ENCODE peak calls at places on chromosomes 1 and 21, in six cellular contexts. X is hepatocyte, T is fibroblast of lung, D is IMR-90, A is PC-3, Y is mammary epithelial cell. Z is an unnamed sample.

GRCh38 chr1:150076066-150076465 is 8.5 kb downstream of the VPS45 start:
- DNase-seq in X (no peak), T (no peak), D (peak; percentile 79), A (no peak), Y (no peak), Z (no peak)

GRCh38 chr1:166489670-166490436 is 323.1 kb upstream of the FAM78B start:
- DNase-seq in X (no peak), T (no peak), D (no peak), A (peak; percentile 74), Y (no peak), Z (no peak)

GRCh38 chr1:6001992-6002576 is 9.9 kb upstream of the NPHP4 start:
- DNase-seq in X (no peak), T (no peak), D (no peak), A (peak; percentile 45), Y (no peak), Z (peak; percentile 82)

GRCh38 chr1:67748630-67749029 is 63.6 kb downstream of the GADD45A start:
- DNase-seq in X (peak; percentile 60), T (peak; percentile 88), D (peak; percentile 84), A (peak; percentile 25), Y (peak; percentile 81), Z (no peak)

GRCh38 chr1:5819391-5820025 is 172.7 kb downstream of the NPHP4 start:
- DNase-seq in X (no peak), T (no peak), D (no peak), A (no peak), Y (no peak), Z (no peak)

GRCh38 chr1:76543495-76543894 is 323.8 kb upstream of the ST6GALNAC5 start:
- DNase-seq in X (no peak), T (no peak), D (no peak), A (no peak), Y (no peak), Z (no peak)

GRCh38 chr1:6197746-6198427 is 1.5 kb downstream of the RPL22 start:
- DNase-seq in X (no peak), T (no peak), D (no peak), A (no peak), Y (no peak), Z (peak; percentile 60)

GRCh38 chr1:185238447-185238846 is 78.6 kb downstream of the IVNS1ABP start:
- DNase-seq in X (no peak), T (peak; percentile 22), D (peak; percentile 47), A (peak; percentile 29), Y (no peak), Z (no peak)

GRCh38 chr1:20848162-20848561 is 61.1 kb upstream of the HP1BP3 start:
- DNase-seq in X (no peak), T (peak; percentile 58), D (peak; percentile 49), A (peak; percentile 56), Y (no peak), Z (no peak)

GRCh38 chr1:175013445-175013844 is 9.8 kb downstream of the MRPS14 start:
- DNase-seq in X (no peak), T (no peak), D (no peak), A (no peak), Y (no peak), Z (no peak)

GRCh38 chr1:22323141-22323845 is 128.4 kb upstream of the ZBTB40 start:
- DNase-seq in X (no peak), T (no peak), D (no peak), A (no peak), Y (no peak), Z (no peak)

GRCh38 chr1:192951961-192952460 is 107.1 kb downstream of the UCHL5 start:
- DNase-seq in X (peak; percentile 28), T (peak; percentile 98), D (peak; percentile 97), A (peak; percentile 75), Y (peak; percentile 82), Z (peak; percentile 84)

GRCh38 chr1:160924791-160925651 is 29.6 kb downstream of the ITLN2 start:
- DNase-seq in X (no peak), T (no peak), D (no peak), A (no peak), Y (no peak), Z (no peak)

GRCh38 chr1:112687785-112688496 is 13.5 kb downstream of the MOV10 start:
- DNase-seq in X (no peak), T (no peak), D (no peak), A (no peak), Y (no peak), Z (peak; percentile 39)

GRCh38 chr21:41719691-41720090 is 47.2 kb downstream of the RIPK4 start:
- DNase-seq in X (no peak), T (no peak), D (no peak), A (no peak), Y (no peak), Z (no peak)

GRCh38 chr1:12472798-12473551 is 145.0 kb downstream of the DHRS3 start:
- DNase-seq in X (peak; percentile 65), T (peak; percentile 47), D (no peak), A (no peak), Y (no peak), Z (no peak)

GRCh38 chr1:162016616-162017015 is 7.1 kb downstream of the OLFML2B start:
- DNase-seq in X (no peak), T (peak; percentile 30), D (no peak), A (peak; percentile 67), Y (peak; percentile 85), Z (peak; percentile 17)

GRCh38 chr1:106055900-106056299 is 1000.6 kb upstream of the PRMT6 start:
- DNase-seq in X (peak; percentile 6), T (no peak), D (no peak), A (no peak), Y (no peak), Z (no peak)

GRCh38 chr1:166869318-166870099 is 6.6 kb downstream of the TADA1 start:
- DNase-seq in X (no peak), T (no peak), D (no peak), A (no peak), Y (no peak), Z (no peak)

GRCh38 chr1:171817511-171818265 is 23.6 kb upstream of the DNM3 start:
- DNase-seq in X (peak; percentile 59), T (peak; percentile 78), D (peak; percentile 76), A (peak; percentile 99), Y (peak; percentile 90), Z (peak; percentile 58)

GRCh38 chr1:116262207-116262994 is 110.6 kb upstream of the ATP1A1 start:
- DNase-seq in X (no peak), T (no peak), D (no peak), A (no peak), Y (no peak), Z (peak; percentile 60)

GRCh38 chr1:185825556-185825955 is 91.4 kb downstream of the HMCN1 start:
- DNase-seq in X (no peak), T (peak; percentile 37), D (no peak), A (no peak), Y (no peak), Z (peak; percentile 35)

GRCh38 chr1:25550683-25551310 is 7.4 kb downstream of the LDLRAP1 start:
- DNase-seq in X (no peak), T (peak; percentile 25), D (peak; percentile 22), A (no peak), Y (no peak), Z (no peak)

GRCh38 chr1:10694633-10695627 is 101.5 kb downstream of the CASZ1 start:
- DNase-seq in X (peak; percentile 92), T (peak; percentile 84), D (peak; percentile 74), A (peak; percentile 86), Y (peak; percentile 78), Z (peak; percentile 100)

GRCh38 chr1:240646861-240647260 is 34.9 kb upstream of the GREM2 start:
- DNase-seq in X (no peak), T (no peak), D (no peak), A (no peak), Y (no peak), Z (no peak)

GRCh38 chr1:108609483-108610066 is 49.7 kb downstream of the EEIG2 start:
- DNase-seq in X (no peak), T (no peak), D (no peak), A (no peak), Y (no peak), Z (no peak)

GRCh38 chr1:58983633-58984301 is 199.9 kb upstream of the JUN start:
- DNase-seq in X (no peak), T (no peak), D (no peak), A (no peak), Y (no peak), Z (no peak)

GRCh38 chr1:247077234-247077633 is 1.4 kb downstream of the ZNF670 start:
- DNase-seq in X (no peak), T (peak; percentile 25), D (peak; percentile 22), A (peak; percentile 53), Y (no peak), Z (no peak)

GRCh38 chr21:37338671-37339526 is 27.7 kb upstream of the DYRK1A start:
- DNase-seq in X (peak; percentile 86), T (peak; percentile 92), D (peak; percentile 92), A (peak; percentile 97), Y (peak; percentile 89), Z (peak; percentile 91)

GRCh38 chr1:190205713-190206112 is 272.0 kb downstream of the BRINP3 start:
- DNase-seq in X (no peak), T (peak; percentile 73), D (peak; percentile 77), A (peak; percentile 62), Y (no peak), Z (no peak)
- H2AFZ ChIP-seq in X (no peak overlapping the region), T (no peak overlapping the region), D (no peak overlapping the region), A (no peak overlapping the region), Y (no peak overlapping the region), Z (no peak overlapping the region)

DNA sequence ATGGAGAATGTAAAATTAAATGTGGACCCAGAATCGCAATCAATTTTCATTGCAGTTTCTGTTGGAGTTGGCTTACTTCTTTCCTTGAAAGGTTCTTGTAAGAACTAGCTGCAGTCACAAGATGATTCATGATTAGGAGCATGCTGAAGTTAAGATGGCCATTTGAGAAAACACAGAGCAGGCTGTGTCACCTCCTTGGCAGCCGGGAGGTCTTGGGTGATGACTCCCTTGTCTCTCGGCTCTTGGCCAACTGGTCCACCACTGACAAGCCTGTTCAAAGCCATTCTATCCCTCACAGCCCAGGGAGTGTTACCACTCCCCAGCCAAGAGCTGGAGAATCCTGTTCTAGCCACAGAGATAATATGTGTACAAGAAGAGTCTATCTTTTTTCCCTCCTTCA is 40.6 kb downstream of the OPTC start:
- DNase-seq in X (peak; percentile 81), T (peak; percentile 98), D (peak; percentile 97), A (peak; percentile 99), Y (peak; percentile 98), Z (peak; percentile 95)
- H2AFZ ChIP-seq in X (no peak overlapping the region), T (no peak overlapping the region), D (peak overlapping the region; percentile 59), A (peak overlapping the region; percentile 47), Y (peak overlapping the region; percentile 43), Z (no peak overlapping the region)

GRCh38 chr1:44785501-44786137 is 2.4 kb downstream of the BEST4 start:
- DNase-seq in X (no peak), T (no peak), D (no peak), A (no peak), Y (no peak), Z (no peak)

GRCh38 chr1:44786138-44786840 is 1.7 kb downstream of the BEST4 start:
- DNase-seq in X (peak; percentile 89), T (peak; percentile 68), D (peak; percentile 59), A (peak; percentile 29), Y (peak; percentile 40), Z (peak; percentile 94)

GRCh38 chr1:44784094-44785026 is 3.6 kb downstream of the BEST4 start:
- DNase-seq in X (no peak), T (no peak), D (no peak), A (no peak), Y (peak; percentile 49), Z (peak; percentile 89)

GRCh38 chr1:44785027-44785376 is 3.0 kb downstream of the BEST4 start:
- DNase-seq in X (no peak), T (no peak), D (no peak), A (no peak), Y (no peak), Z (no peak)

GRCh38 chr1:44783697-44784093 is 4.3 kb downstream of the BEST4 start:
- DNase-seq in X (no peak), T (no peak), D (no peak), A (no peak), Y (no peak), Z (peak; percentile 79)
- H2AFZ ChIP-seq in X (peak overlapping the region; percentile 97), T (peak overlapping the region; percentile 3), D (peak overlapping the region; percentile 77), A (no peak overlapping the region), Y (peak overlapping the region; percentile 84), Z (peak overlapping the region; percentile 2)

GRCh38 chr1:32701951-32702598 is 495 bp downstream of the SYNC start:
- DNase-seq in X (no peak), T (peak; percentile 50), D (peak; percentile 33), A (peak; percentile 19), Y (no peak), Z (peak; percentile 82)
- H2AFZ ChIP-seq in X (peak overlapping the region; percentile 55), T (no peak overlapping the region), D (peak overlapping the region; percentile 93), A (peak overlapping the region; percentile 100), Y (peak overlapping the region; percentile 64), Z (peak overlapping the region; percentile 35)